ENCODE peak calls at places on chromosome 3, in eight cellular contexts. F is fibroblast of pulmonary artery, C is AG09309, T is WERI-Rb-1, R is sigmoid colon, E is kidney, U is dorsolateral prefrontal cortex, V is cardiac fibroblast. X is an unnamed sample.

GRCh38 chr3:120170223-120170622 is 76.0 kb upstream of the GSK3B start:
- DNase-seq in F (peak), C (no peak), T (no peak), R (no peak), E (no peak), U (peak), V (peak), X (peak)

GRCh38 chr3:64972793-64973192 is 285.0 kb upstream of the ADAMTS9 start:
- DNase-seq in F (no peak), C (no peak), T (no peak), R (no peak), E (no peak), U (no peak), V (peak), X (no peak)

GRCh38 chr3:147191795-147192385 is 214.5 kb downstream of the ZIC4 start:
- DNase-seq in F (peak), C (peak), T (peak), R (no peak), E (no peak), U (no peak), V (peak), X (peak)

GRCh38 chr3:158456114-158456513 is 114.9 kb upstream of the MLF1 start:
- DNase-seq in F (no peak), C (no peak), T (no peak), R (no peak), E (no peak), U (no peak), V (no peak), X (no peak)

GRCh38 chr3:188104050-188104449 is 49.9 kb upstream of the LPP start:
- DNase-seq in F (no peak), C (no peak), T (no peak), R (no peak), E (no peak), U (no peak), V (no peak), X (no peak)

GRCh38 chr3:21705769-21706168 is 45.2 kb downstream of the ZNF385D start:
- DNase-seq in F (peak), C (peak), T (no peak), R (no peak), E (no peak), U (peak), V (peak), X (peak)

GRCh38 chr3:125310623-125311076 is 64.5 kb downstream of the ZNF148 start:
- DNase-seq in F (no peak), C (no peak), T (no peak), R (no peak), E (no peak), U (no peak), V (no peak), X (no peak)

GRCh38 chr3:154602241-154602640 is 172.3 kb upstream of the GPR149 start:
- DNase-seq in F (no peak), C (no peak), T (no peak), R (no peak), E (no peak), U (no peak), V (no peak), X (no peak)

GRCh38 chr3:13285007-13285567 is 135.0 kb downstream of the NUP210 start:
- DNase-seq in F (no peak), C (no peak), T (no peak), R (peak), E (peak), U (peak), V (no peak), X (no peak)

GRCh38 chr3:100316656-100317069 is 17.9 kb upstream of the NIT2 start:
- DNase-seq in F (peak), C (peak), T (peak), R (no peak), E (no peak), U (no peak), V (peak), X (peak)

GRCh38 chr3:103056953-103057450 is 622.2 kb downstream of the ZPLD1 start:
- DNase-seq in F (peak), C (no peak), T (no peak), R (no peak), E (no peak), U (no peak), V (no peak), X (no peak)

GRCh38 chr3:127105996-127106855 is 86.7 kb upstream of the PRR23E start:
- DNase-seq in F (no peak), C (no peak), T (no peak), R (no peak), E (no peak), U (no peak), V (no peak), X (no peak)

GRCh38 chr3:38610436-38610835 is 39.1 kb downstream of the SCN5A start:
- DNase-seq in F (no peak), C (no peak), T (no peak), R (peak), E (no peak), U (peak), V (no peak), X (no peak)

GRCh38 chr3:114878119-114878839 is 268.8 kb downstream of the ZBTB20 start:
- DNase-seq in F (no peak), C (no peak), T (no peak), R (no peak), E (no peak), U (no peak), V (no peak), X (no peak)

GRCh38 chr3:34008191-34008590 is 209.8 kb downstream of the PDCD6IP start:
- DNase-seq in F (peak), C (no peak), T (no peak), R (no peak), E (no peak), U (no peak), V (peak), X (no peak)

GRCh38 chr3:132034486-132035464 is at the start of gene CPNE4:
- DNase-seq in F (peak), C (no peak), T (peak), R (peak), E (peak), U (peak), V (peak), X (no peak)

GRCh38 chr3:94873751-94874150 is 810.9 kb downstream of the NSUN3 start:
- DNase-seq in F (no peak), C (no peak), T (no peak), R (no peak), E (no peak), U (no peak), V (no peak), X (no peak)

GRCh38 chr3:57691411-57692133 is 1.3 kb downstream of the DENND6A start:
- DNase-seq in F (peak), C (no peak), T (no peak), R (no peak), E (no peak), U (no peak), V (no peak), X (no peak)

GRCh38 chr3:23086366-23086765 is 116.8 kb upstream of the UBE2E2 start:
- DNase-seq in F (no peak), C (no peak), T (no peak), R (no peak), E (no peak), U (no peak), V (no peak), X (no peak)

GRCh38 chr3:142013331-142013730 is 136.0 kb downstream of the TFDP2 start:
- DNase-seq in F (no peak), C (no peak), T (no peak), R (no peak), E (no peak), U (no peak), V (no peak), X (no peak)

GRCh38 chr3:67297715-67298475 is 299.8 kb downstream of the KBTBD8 start:
- DNase-seq in F (no peak), C (no peak), T (no peak), R (no peak), E (no peak), U (no peak), V (no peak), X (no peak)

GRCh38 chr3:141331370-141332318 is 36.7 kb upstream of the ZBTB38 start:
- DNase-seq in F (peak), C (peak), T (no peak), R (peak), E (peak), U (peak), V (peak), X (peak)

GRCh38 chr3:127597020-127597771 is 1.0 kb upstream of the MCM2 start:
- DNase-seq in F (no peak), C (no peak), T (peak), R (no peak), E (no peak), U (no peak), V (no peak), X (no peak)

GRCh38 chr3:136612512-136612911 is 139.7 kb downstream of the STAG1 start:
- DNase-seq in F (no peak), C (no peak), T (no peak), R (no peak), E (no peak), U (no peak), V (no peak), X (peak)

GRCh38 chr3:105912891-105913290 is 44.1 kb upstream of the CBLB start:
- DNase-seq in F (no peak), C (no peak), T (no peak), R (no peak), E (no peak), U (no peak), V (no peak), X (no peak)

GRCh38 chr3:38343797-38344594 is 2.6 kb upstream of the XYLB start:
- DNase-seq in F (peak), C (no peak), T (no peak), R (no peak), E (no peak), U (no peak), V (peak), X (no peak)

GRCh38 chr3:160381470-160381869 is 17.6 kb downstream of the IFT80 start:
- DNase-seq in F (peak), C (no peak), T (no peak), R (no peak), E (no peak), U (no peak), V (peak), X (no peak)

GRCh38 chr3:133958071-133958806 is 62.6 kb upstream of the RAB6B start:
- DNase-seq in F (no peak), C (no peak), T (no peak), R (no peak), E (peak), U (no peak), V (no peak), X (no peak)

GRCh38 chr3:113654851-113655250 is 41.6 kb downstream of the USF3 start:
- DNase-seq in F (no peak), C (no peak), T (no peak), R (no peak), E (no peak), U (no peak), V (no peak), X (no peak)

GRCh38 chr3:4709336-4709735 is 216.2 kb downstream of the ITPR1 start:
- DNase-seq in F (peak), C (peak), T (no peak), R (no peak), E (no peak), U (no peak), V (no peak), X (no peak)

GRCh38 chr3:9392041-9392440 is 5.4 kb upstream of the SETD5 start:
- DNase-seq in F (no peak), C (no peak), T (no peak), R (no peak), E (no peak), U (no peak), V (no peak), X (no peak)

GRCh38 chr3:195914648-195915473 is 6.5 kb upstream of the TNK2 start:
- DNase-seq in F (peak), C (peak), T (peak), R (peak), E (peak), U (peak), V (peak), X (peak)

GRCh38 chr3:46899151-46900006 is 21.9 kb downstream of the PTH1R start:
- DNase-seq in F (no peak), C (no peak), T (no peak), R (no peak), E (peak), U (no peak), V (no peak), X (no peak)

GRCh38 chr3:188526057-188526456 is 372.1 kb downstream of the LPP start:
- DNase-seq in F (peak), C (no peak), T (no peak), R (peak), E (no peak), U (no peak), V (peak), X (no peak)

GRCh38 chr3:126527455-126528211 is 3.7 kb downstream of the CHST13 start:
- DNase-seq in F (no peak), C (no peak), T (no peak), R (peak), E (peak), U (peak), V (no peak), X (no peak)

GRCh38 chr3:186732169-186732766 is 15.1 kb downstream of the KNG1 start:
- DNase-seq in F (no peak), C (no peak), T (no peak), R (no peak), E (no peak), U (no peak), V (no peak), X (no peak)

GRCh38 chr3:9214599-9214998 is 34.8 kb downstream of the SRGAP3 start:
- DNase-seq in F (peak), C (peak), T (no peak), R (no peak), E (no peak), U (no peak), V (peak), X (no peak)

GRCh38 chr3:100609963-100610362 is 562 bp downstream of the ADGRG7 start:
- DNase-seq in F (no peak), C (no peak), T (no peak), R (no peak), E (no peak), U (no peak), V (no peak), X (no peak)

GRCh38 chr3:143121240-143122088 is 1.9 kb downstream of the CHST2 start:
- DNase-seq in F (peak), C (no peak), T (peak), R (no peak), E (peak), U (peak), V (peak), X (peak)

GRCh38 chr3:25572919-25573385 is 91.8 kb downstream of the TOP2B start:
- DNase-seq in F (peak), C (no peak), T (no peak), R (no peak), E (no peak), U (peak), V (peak), X (peak)
- H3K4me3 ChIP-seq in F (no peak), C (no peak), T (no peak), R (no peak), E (no peak), U (no peak), V (no peak), X (no peak)

DNA sequence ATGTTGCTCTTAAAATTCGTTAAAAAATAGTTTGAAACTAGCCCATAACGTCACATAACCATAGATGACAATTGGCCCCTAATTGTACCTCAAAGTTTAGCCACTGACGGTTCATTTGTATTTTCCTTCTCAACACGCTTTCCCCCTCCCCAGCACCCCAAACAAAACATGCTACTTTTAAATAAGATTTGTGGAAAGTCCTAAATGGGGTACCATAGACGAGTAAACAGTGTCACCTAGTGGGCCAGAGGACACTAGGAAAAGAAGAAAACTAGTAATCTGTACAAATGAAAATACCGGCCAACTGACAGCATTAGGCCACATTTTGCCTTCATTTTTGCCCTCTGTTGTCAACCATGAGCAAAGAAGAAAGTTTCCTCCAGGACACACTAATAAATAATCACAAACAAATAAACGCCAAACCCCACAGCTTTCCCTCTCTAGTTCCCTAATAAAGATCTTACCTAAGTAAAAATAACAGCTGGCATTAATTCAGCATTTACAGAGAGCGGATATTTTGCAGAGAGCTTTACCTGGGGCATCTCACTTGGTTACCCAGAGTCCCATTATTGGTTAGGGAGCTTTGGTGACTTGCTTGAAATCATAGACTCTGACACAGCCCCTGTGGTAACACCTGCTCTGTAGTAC is 175.1 kb upstream of the ATP11B start:
- DNase-seq in F (peak), C (no peak), T (no peak), R (no peak), E (no peak), U (no peak), V (peak), X (no peak)
- TF ChIP-seq CTCF in F (peak), C (no peak), T (peak), R (peak), E (peak), U (peak), V (no peak), X (peak)

GRCh38 chr3:27724459-27725197 is 2.5 kb upstream of the EOMES start:
- DNase-seq in F (no peak), C (no peak), T (no peak), R (no peak), E (no peak), U (no peak), V (no peak), X (no peak)
- H3K4me3 ChIP-seq in F (no peak), C (no peak), T (no peak), R (no peak), E (no peak), U (no peak), V (no peak), X (no peak)

DNA sequence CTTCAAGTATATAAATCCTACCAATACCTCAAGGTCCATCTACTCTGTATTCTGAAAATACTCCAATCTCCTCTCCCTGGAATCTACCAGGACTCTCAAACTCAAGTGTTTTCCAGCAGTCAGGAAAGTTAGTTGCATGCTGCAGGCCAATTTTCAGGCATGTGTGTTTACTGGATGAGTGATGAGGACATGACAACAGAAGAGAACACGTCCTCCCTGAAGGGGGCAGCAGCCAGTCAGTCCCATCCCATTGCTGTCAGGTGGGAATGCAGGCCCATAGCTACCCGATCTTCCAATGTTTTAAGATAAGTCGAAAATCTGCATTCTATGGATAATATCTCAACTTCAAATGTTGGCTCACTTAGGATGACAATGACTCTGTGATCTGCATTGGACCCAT is 496.2 kb downstream of the FHIT start:
- DNase-seq in F (no peak), C (no peak), T (peak), R (no peak), E (no peak), U (no peak), V (no peak), X (no peak)
- TF ChIP-seq CTCF in F (no peak), C (peak), T (peak), R (no peak), E (no peak), U (peak), V (no peak), X (no peak)

DNA sequence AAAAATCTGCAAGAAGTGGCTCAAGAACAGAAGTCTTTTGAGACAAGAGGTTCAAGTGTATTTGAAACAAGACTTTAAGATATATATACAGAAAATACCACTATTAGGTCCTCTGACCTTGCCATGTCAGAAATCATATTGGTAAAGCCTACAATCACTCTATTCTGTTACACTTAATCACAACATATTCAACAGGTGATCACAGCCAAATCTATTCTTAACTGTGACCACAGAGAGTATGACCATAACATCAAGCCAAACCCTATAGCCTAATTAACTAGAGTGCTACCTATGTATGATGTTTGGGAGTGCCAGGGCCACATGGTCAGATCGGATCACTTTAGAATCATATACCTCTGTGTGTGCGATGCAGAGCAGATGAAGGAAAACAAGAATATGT is 2.2 kb downstream of the DNAJC19 start:
- DNase-seq in F (no peak), C (no peak), T (no peak), R (no peak), E (no peak), U (no peak), V (no peak), X (no peak)
- H3K4me3 ChIP-seq in F (no peak), C (no peak), T (no peak), R (no peak), E (no peak), U (no peak), V (no peak), X (no peak)

GRCh38 chr3:49122022-49122421 is 1.4 kb upstream of the USP19 start:
- DNase-seq in F (no peak), C (no peak), T (no peak), R (no peak), E (no peak), U (no peak), V (no peak), X (no peak)

GRCh38 chr3:49123687-49124086 is 3.1 kb upstream of the USP19 start:
- DNase-seq in F (no peak), C (no peak), T (no peak), R (no peak), E (no peak), U (no peak), V (no peak), X (no peak)

GRCh38 chr3:49124203-49124602 is 3.6 kb upstream of the USP19 start:
- DNase-seq in F (no peak), C (no peak), T (no peak), R (no peak), E (no peak), U (no peak), V (no peak), X (no peak)

GRCh38 chr3:49122886-49123545 is 2.4 kb upstream of the USP19 start:
- DNase-seq in F (no peak), C (no peak), T (no peak), R (no peak), E (no peak), U (no peak), V (no peak), X (no peak)

DNA sequence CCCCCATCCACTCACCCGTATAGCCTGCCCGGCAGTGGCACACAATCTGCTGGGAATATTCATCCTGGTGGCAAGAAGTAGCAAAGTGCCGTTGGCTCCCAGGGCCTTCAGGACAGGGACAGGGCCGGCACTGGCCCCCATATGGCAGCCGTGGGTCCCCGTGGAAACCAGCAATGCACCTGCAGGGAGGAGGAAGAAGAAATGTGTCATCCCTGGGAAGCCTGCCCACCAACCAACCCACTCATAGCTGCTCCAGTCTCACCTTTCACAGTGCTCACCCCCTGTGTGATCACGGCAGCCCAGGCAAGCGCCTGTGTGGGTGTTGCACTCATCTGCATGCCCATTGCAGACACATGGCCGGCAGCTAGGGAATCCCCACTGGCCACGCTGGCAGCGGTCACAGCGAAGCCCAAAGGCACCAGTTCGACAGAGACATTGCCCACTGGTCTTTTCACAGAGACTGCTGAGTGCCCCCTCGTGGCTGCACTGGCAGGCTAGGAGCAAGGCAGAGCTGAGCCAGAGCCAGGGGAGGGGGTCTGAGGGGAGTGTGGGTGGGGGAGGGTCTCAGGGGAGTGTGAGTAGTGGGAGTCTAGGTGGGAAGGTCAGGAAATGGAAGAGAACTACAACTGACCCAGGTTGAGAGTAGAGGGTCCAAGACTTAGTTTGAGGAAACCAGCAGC is 4.5 kb upstream of the USP19 start:
- DNase-seq in F (no peak), C (no peak), T (peak), R (no peak), E (no peak), U (peak), V (no peak), X (no peak)
- TF ChIP-seq CTCF in F (no peak), C (no peak), T (peak), R (no peak), E (no peak), U (no peak), V (no peak), X (no peak)